ENCODE peak calls at places on chromosomes 6 and 20, in five cellular contexts. C is dorsolateral prefrontal cortex, F is bronchial epithelial cell, T is astrocyte of the spinal cord, M is ovary. I is an unnamed sample.

GRCh38 chr6:144898741-144899140 is 613.6 kb downstream of the UTRN start:
- DNase-seq in C (no peak), F (no peak), T (no peak), M (no peak), I (no peak)

GRCh38 chr6:6583836-6584235 is 4.7 kb upstream of the LY86 start:
- DNase-seq in C (no peak), F (no peak), T (no peak), M (no peak), I (peak; percentile 81)

GRCh38 chr6:45930419-45931059 is 85.1 kb downstream of the CLIC5 start:
- DNase-seq in C (peak; percentile 76), F (peak; percentile 44), T (peak; percentile 71), M (peak; percentile 46), I (no peak)

GRCh38 chr20:59823030-59823423 is 110.4 kb downstream of the SYCP2 start:
- DNase-seq in C (no peak), F (no peak), T (no peak), M (no peak), I (no peak)

GRCh38 chr6:156795825-156796224 is 18.6 kb downstream of the ARID1B start:
- DNase-seq in C (no peak), F (no peak), T (no peak), M (no peak), I (no peak)

GRCh38 chr6:53919881-53920360 is 125.1 kb downstream of the LRRC1 start:
- DNase-seq in C (no peak), F (no peak), T (no peak), M (no peak), I (no peak)

GRCh38 chr20:24827603-24828295 is 121.3 kb upstream of the CST7 start:
- DNase-seq in C (peak; percentile 17), F (no peak), T (no peak), M (no peak), I (no peak)

GRCh38 chr20:1467082-1467354 is 369 bp upstream of the NSFL1C start:
- DNase-seq in C (no peak), F (no peak), T (no peak), M (no peak), I (no peak)

GRCh38 chr20:32982617-32983458 is 21.4 kb downstream of the SUN5 start:
- DNase-seq in C (no peak), F (no peak), T (no peak), M (no peak), I (no peak)

GRCh38 chr6:22468566-22468965 is 100.8 kb upstream of the HDGFL1 start:
- DNase-seq in C (no peak), F (no peak), T (peak; percentile 27), M (no peak), I (no peak)

GRCh38 chr6:163252132-163252729 is 162.3 kb upstream of the QKI start:
- DNase-seq in C (no peak), F (no peak), T (no peak), M (no peak), I (no peak)

GRCh38 chr6:3831741-3832530 is 17.2 kb upstream of the FAM50B start:
- DNase-seq in C (no peak), F (no peak), T (no peak), M (no peak), I (no peak)

GRCh38 chr6:89999995-90000825 is 105.9 kb downstream of the GJA10 start:
- DNase-seq in C (no peak), F (peak; percentile 62), T (no peak), M (no peak), I (no peak)

GRCh38 chr6:134317471-134318131 is at the start of gene SGK1:
- DNase-seq in C (peak; percentile 68), F (peak; percentile 56), T (peak; percentile 56), M (peak; percentile 73), I (no peak)

GRCh38 chr20:3077618-3078134 is 6.3 kb downstream of the OXT start:
- DNase-seq in C (no peak), F (peak; percentile 38), T (no peak), M (no peak), I (no peak)

GRCh38 chr6:17656644-17657043 is 50.1 kb downstream of the NUP153 start:
- DNase-seq in C (no peak), F (no peak), T (no peak), M (no peak), I (no peak)

GRCh38 chr20:44496976-44497375 is 21.3 kb downstream of the TTPAL start:
- DNase-seq in C (no peak), F (peak; percentile 98), T (peak; percentile 87), M (no peak), I (no peak)

GRCh38 chr6:30490031-30490876 is 945 bp downstream of the HLA-E start:
- DNase-seq in C (no peak), F (peak; percentile 47), T (peak; percentile 52), M (peak; percentile 79), I (no peak)

GRCh38 chr6:162974685-162975084 is 246.9 kb downstream of the PACRG start:
- DNase-seq in C (no peak), F (no peak), T (no peak), M (no peak), I (no peak)

GRCh38 chr6:11166948-11167347 is 55.4 kb upstream of the ERVFRD-1 start:
- DNase-seq in C (no peak), F (no peak), T (no peak), M (no peak), I (no peak)

GRCh38 chr6:20698675-20699074 is 164.4 kb downstream of the CDKAL1 start:
- DNase-seq in C (no peak), F (no peak), T (no peak), M (no peak), I (no peak)

GRCh38 chr20:32528291-32528891 is 56.7 kb downstream of the NOL4L start:
- DNase-seq in C (no peak), F (no peak), T (no peak), M (no peak), I (no peak)

GRCh38 chr6:109428889-109429477 is 11.4 kb downstream of the PPIL6 start:
- DNase-seq in C (no peak), F (no peak), T (no peak), M (no peak), I (no peak)

GRCh38 chr6:29005183-29005885 is at the start of gene ZNF311:
- DNase-seq in C (no peak), F (peak; percentile 67), T (peak; percentile 64), M (peak; percentile 49), I (no peak)

GRCh38 chr20:37225146-37225545 is 36.5 kb downstream of the GHRH start:
- DNase-seq in C (no peak), F (no peak), T (no peak), M (no peak), I (no peak)

GRCh38 chr20:50338479-50339195 is 148.0 kb downstream of the CEBPB start:
- DNase-seq in C (no peak), F (no peak), T (peak; percentile 55), M (no peak), I (peak; percentile 77)

GRCh38 chr20:18992418-18992817 is 178.8 kb downstream of the SCP2D1 start:
- DNase-seq in C (no peak), F (no peak), T (no peak), M (no peak), I (no peak)

DNA sequence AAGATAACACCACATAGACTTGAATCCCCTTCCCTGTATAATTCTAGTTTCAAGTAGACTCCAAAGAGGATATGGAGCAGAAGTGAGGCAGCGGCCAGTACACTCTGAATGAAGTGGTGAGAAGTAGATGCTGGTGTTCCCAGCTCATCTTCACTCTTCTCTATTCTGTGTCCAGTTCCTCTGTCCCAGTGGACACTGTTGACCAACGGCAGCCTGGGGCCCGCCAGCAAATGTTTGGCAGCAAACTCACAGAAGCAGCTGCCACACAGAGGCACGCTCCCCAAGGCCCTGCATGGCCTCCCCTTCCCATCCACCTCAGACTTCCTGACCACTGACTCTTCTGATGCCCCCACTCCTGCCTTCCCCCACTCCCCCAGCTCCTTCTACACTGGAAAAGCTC is 358.9 kb upstream of the ID4 start:
- DNase-seq in C (no peak), F (no peak), T (no peak), M (no peak), I (no peak)
- H3K4me3 ChIP-seq in C (no peak overlapping the region), F (no peak overlapping the region), T (no peak overlapping the region), M (no peak overlapping the region), I (no peak overlapping the region)

GRCh38 chr20:4326194-4327065 is 311.1 kb upstream of the RNF24 start:
- DNase-seq in C (no peak), F (peak; percentile 92), T (no peak), M (no peak), I (no peak)
- TF ChIP-seq CTCF in C (no peak), F (no peak), T (no peak), M (no peak), I (no peak)

DNA sequence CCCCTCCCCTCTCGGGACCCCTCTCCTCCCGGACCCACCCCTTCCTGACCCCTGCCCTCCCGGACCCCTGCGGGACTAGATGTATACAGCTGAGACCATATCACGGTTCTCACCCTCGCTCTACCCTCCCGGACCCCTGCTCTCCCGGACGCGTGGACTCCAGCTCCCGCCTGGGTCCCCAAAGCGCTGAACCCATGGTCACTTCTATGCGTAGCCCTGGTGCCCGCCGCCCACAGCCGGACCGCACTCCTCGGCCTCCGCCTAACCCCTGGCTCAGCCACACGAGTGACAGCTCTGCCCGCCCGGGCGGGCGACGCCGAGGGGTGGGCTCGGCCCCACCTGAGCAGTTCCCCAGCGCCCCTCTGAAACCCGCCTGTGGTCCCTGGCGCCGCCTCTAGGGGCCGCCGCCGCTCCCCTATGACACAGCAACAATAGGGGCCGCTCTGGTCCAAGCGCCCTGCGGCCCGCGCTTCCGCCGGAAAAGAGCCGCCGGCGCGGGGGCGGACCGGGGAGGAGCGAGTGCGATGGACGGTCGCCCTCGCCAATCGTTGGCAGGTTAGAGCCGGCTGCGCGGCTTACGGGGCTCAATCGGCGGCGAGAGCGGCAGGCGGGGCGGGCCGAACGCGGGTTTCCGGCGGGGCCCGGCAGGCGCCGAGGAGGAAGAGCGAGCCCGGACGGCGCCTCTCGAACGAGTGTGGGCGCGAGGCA is at the start of gene ADRM1:
- DNase-seq in C (peak; percentile 96), F (peak; percentile 83), T (peak; percentile 98), M (peak; percentile 95), I (peak; percentile 79)
- H3K4me3 ChIP-seq in C (peak within 1 kb of the TSS; percentile 84), F (peak within 1 kb of the TSS; percentile 78), T (peak within 1 kb of the TSS; percentile 81), M (peak within 1 kb of the TSS; percentile 88), I (peak within 1 kb of the TSS; percentile 76)

GRCh38 chr20:54526801-54527200 is 51.4 kb downstream of the DOK5 start:
- DNase-seq in C (no peak), F (no peak), T (no peak), M (no peak), I (no peak)

GRCh38 chr20:54535045-54535444 is 59.7 kb downstream of the DOK5 start:
- DNase-seq in C (no peak), F (no peak), T (no peak), M (no peak), I (no peak)

GRCh38 chr20:54534101-54534500 is 58.7 kb downstream of the DOK5 start:
- DNase-seq in C (no peak), F (no peak), T (no peak), M (no peak), I (no peak)

GRCh38 chr20:54532573-54532972 is 57.2 kb downstream of the DOK5 start:
- DNase-seq in C (no peak), F (no peak), T (no peak), M (no peak), I (no peak)
- TF ChIP-seq CTCF in C (no peak), F (no peak), T (no peak), M (no peak), I (no peak)

I was measured in GM12864.